ENCODE peak calls at places on chromosomes 11 and 22, in ten cellular contexts. One of them, this sample, is unnamed.
A peak's percentile ranks its signal among the peaks of the same experiment; 100 is the strongest.

GRCh38 chr22:38729946-38730345 is 24.2 kb downstream of the GTPBP1 start:
- DNase-seq in NCI-H1092 treated with DMSO at 0.1 percent for 48 hours: no peak
- DNase-seq in stimulated activated CD4-positive, alpha-beta T cell treated with anti-CD3 and anti-CD28 coated beads, Interleukin-1b, Interleukin-23, amount 100 ng/mL, for 4 hours: no peak
- DNase-seq in activated CD4-positive, alpha-beta T cell treated with anti-CD3 and anti-CD28 coated beads, Interleukin-2, amount 50 U/mL, for 1 hour: no peak
- DNase-seq in GM04503: no peak
- DNase-seq in astrocyte of the hippocampus: no peak
- DNase-seq in NCI-H510A treated with DMSO at 0.1 percent for 48 hours: no peak
- DNase-seq in activated naive CD4-positive, alpha-beta T cell treated with Interleukin-2 at 50 U/mL for 16 hours: no peak
- DNase-seq in kidney tubule cell: no peak
- DNase-seq in stomach: no peak
- DNase-seq in this sample: no peak

GRCh38 chr22:46078241-46079092 is 71.9 kb upstream of the PPARA start:
- DNase-seq in astrocyte of the hippocampus: peak; percentile 95
- DNase-seq in GM04503: no peak
- DNase-seq in kidney tubule cell: peak; percentile 95
- DNase-seq in activated CD4-positive, alpha-beta T cell treated with anti-CD3 and anti-CD28 coated beads, Interleukin-2, amount 50 U/mL, for 1 hour: no peak
- DNase-seq in NCI-H1092 treated with DMSO at 0.1 percent for 48 hours: no peak
- DNase-seq in stomach: peak; percentile 81
- DNase-seq in activated naive CD4-positive, alpha-beta T cell treated with Interleukin-2 at 50 U/mL for 16 hours: no peak
- DNase-seq in NCI-H510A treated with DMSO at 0.1 percent for 48 hours: no peak
- DNase-seq in stimulated activated CD4-positive, alpha-beta T cell treated with anti-CD3 and anti-CD28 coated beads, Interleukin-1b, Interleukin-23, amount 100 ng/mL, for 4 hours: no peak
- DNase-seq in this sample: no peak

GRCh38 chr11:425301-425700 is 10.5 kb upstream of the SIGIRR start:
- DNase-seq in kidney tubule cell: no peak
- DNase-seq in activated CD4-positive, alpha-beta T cell treated with anti-CD3 and anti-CD28 coated beads, Interleukin-2, amount 50 U/mL, for 1 hour: no peak
- DNase-seq in stimulated activated CD4-positive, alpha-beta T cell treated with anti-CD3 and anti-CD28 coated beads, Interleukin-1b, Interleukin-23, amount 100 ng/mL, for 4 hours: no peak
- DNase-seq in activated naive CD4-positive, alpha-beta T cell treated with Interleukin-2 at 50 U/mL for 16 hours: no peak
- DNase-seq in NCI-H1092 treated with DMSO at 0.1 percent for 48 hours: no peak
- DNase-seq in NCI-H510A treated with DMSO at 0.1 percent for 48 hours: no peak
- DNase-seq in astrocyte of the hippocampus: no peak
- DNase-seq in stomach: no peak
- DNase-seq in GM04503: no peak
- DNase-seq in this sample: no peak

GRCh38 chr11:12117200-12117995 is 7.0 kb downstream of the MICAL2 start:
- DNase-seq in GM04503: no peak
- DNase-seq in NCI-H510A treated with DMSO at 0.1 percent for 48 hours: no peak
- DNase-seq in stimulated activated CD4-positive, alpha-beta T cell treated with anti-CD3 and anti-CD28 coated beads, Interleukin-1b, Interleukin-23, amount 100 ng/mL, for 4 hours: no peak
- DNase-seq in astrocyte of the hippocampus: no peak
- DNase-seq in NCI-H1092 treated with DMSO at 0.1 percent for 48 hours: no peak
- DNase-seq in kidney tubule cell: peak; percentile 54
- DNase-seq in activated CD4-positive, alpha-beta T cell treated with anti-CD3 and anti-CD28 coated beads, Interleukin-2, amount 50 U/mL, for 1 hour: no peak
- DNase-seq in stomach: no peak
- DNase-seq in activated naive CD4-positive, alpha-beta T cell treated with Interleukin-2 at 50 U/mL for 16 hours: no peak
- DNase-seq in this sample: no peak

GRCh38 chr11:45022294-45023064 is 71.8 kb upstream of the TP53I11 start:
- DNase-seq in astrocyte of the hippocampus: peak; percentile 67
- DNase-seq in stimulated activated CD4-positive, alpha-beta T cell treated with anti-CD3 and anti-CD28 coated beads, Interleukin-1b, Interleukin-23, amount 100 ng/mL, for 4 hours: no peak
- DNase-seq in activated naive CD4-positive, alpha-beta T cell treated with Interleukin-2 at 50 U/mL for 16 hours: no peak
- DNase-seq in NCI-H1092 treated with DMSO at 0.1 percent for 48 hours: no peak
- DNase-seq in NCI-H510A treated with DMSO at 0.1 percent for 48 hours: no peak
- DNase-seq in activated CD4-positive, alpha-beta T cell treated with anti-CD3 and anti-CD28 coated beads, Interleukin-2, amount 50 U/mL, for 1 hour: no peak
- DNase-seq in kidney tubule cell: peak; percentile 58
- DNase-seq in GM04503: no peak
- DNase-seq in stomach: no peak
- DNase-seq in this sample: no peak

GRCh38 chr11:59261150-59261549 is 48.4 kb upstream of the MPEG1 start:
- DNase-seq in NCI-H1092 treated with DMSO at 0.1 percent for 48 hours: peak; percentile 15
- DNase-seq in activated CD4-positive, alpha-beta T cell treated with anti-CD3 and anti-CD28 coated beads, Interleukin-2, amount 50 U/mL, for 1 hour: no peak
- DNase-seq in stimulated activated CD4-positive, alpha-beta T cell treated with anti-CD3 and anti-CD28 coated beads, Interleukin-1b, Interleukin-23, amount 100 ng/mL, for 4 hours: no peak
- DNase-seq in kidney tubule cell: no peak
- DNase-seq in activated naive CD4-positive, alpha-beta T cell treated with Interleukin-2 at 50 U/mL for 16 hours: no peak
- DNase-seq in GM04503: no peak
- DNase-seq in NCI-H510A treated with DMSO at 0.1 percent for 48 hours: no peak
- DNase-seq in stomach: no peak
- DNase-seq in astrocyte of the hippocampus: no peak
- DNase-seq in this sample: no peak

GRCh38 chr22:46030241-46030880 is 53.4 kb upstream of the WNT7B start:
- DNase-seq in stimulated activated CD4-positive, alpha-beta T cell treated with anti-CD3 and anti-CD28 coated beads, Interleukin-1b, Interleukin-23, amount 100 ng/mL, for 4 hours: no peak
- DNase-seq in activated naive CD4-positive, alpha-beta T cell treated with Interleukin-2 at 50 U/mL for 16 hours: no peak
- DNase-seq in kidney tubule cell: no peak
- DNase-seq in stomach: no peak
- DNase-seq in astrocyte of the hippocampus: no peak
- DNase-seq in GM04503: no peak
- DNase-seq in NCI-H1092 treated with DMSO at 0.1 percent for 48 hours: no peak
- DNase-seq in activated CD4-positive, alpha-beta T cell treated with anti-CD3 and anti-CD28 coated beads, Interleukin-2, amount 50 U/mL, for 1 hour: no peak
- DNase-seq in NCI-H510A treated with DMSO at 0.1 percent for 48 hours: no peak
- DNase-seq in this sample: no peak

GRCh38 chr22:30294066-30294465 is 4.8 kb upstream of the CASTOR1 start:
- DNase-seq in NCI-H510A treated with DMSO at 0.1 percent for 48 hours: no peak
- DNase-seq in kidney tubule cell: no peak
- DNase-seq in activated CD4-positive, alpha-beta T cell treated with anti-CD3 and anti-CD28 coated beads, Interleukin-2, amount 50 U/mL, for 1 hour: no peak
- DNase-seq in stimulated activated CD4-positive, alpha-beta T cell treated with anti-CD3 and anti-CD28 coated beads, Interleukin-1b, Interleukin-23, amount 100 ng/mL, for 4 hours: no peak
- DNase-seq in astrocyte of the hippocampus: no peak
- DNase-seq in GM04503: no peak
- DNase-seq in activated naive CD4-positive, alpha-beta T cell treated with Interleukin-2 at 50 U/mL for 16 hours: no peak
- DNase-seq in NCI-H1092 treated with DMSO at 0.1 percent for 48 hours: no peak
- DNase-seq in stomach: no peak
- DNase-seq in this sample: no peak

GRCh38 chr22:17366830-17367229 is 2.4 kb upstream of the CECR2 start:
- DNase-seq in GM04503: no peak
- DNase-seq in activated CD4-positive, alpha-beta T cell treated with anti-CD3 and anti-CD28 coated beads, Interleukin-2, amount 50 U/mL, for 1 hour: peak; percentile 11
- DNase-seq in NCI-H510A treated with DMSO at 0.1 percent for 48 hours: no peak
- DNase-seq in NCI-H1092 treated with DMSO at 0.1 percent for 48 hours: no peak
- DNase-seq in stimulated activated CD4-positive, alpha-beta T cell treated with anti-CD3 and anti-CD28 coated beads, Interleukin-1b, Interleukin-23, amount 100 ng/mL, for 4 hours: peak; percentile 7
- DNase-seq in kidney tubule cell: no peak
- DNase-seq in activated naive CD4-positive, alpha-beta T cell treated with Interleukin-2 at 50 U/mL for 16 hours: peak; percentile 31
- DNase-seq in stomach: no peak
- DNase-seq in astrocyte of the hippocampus: peak; percentile 15
- DNase-seq in this sample: peak; percentile 81

GRCh38 chr11:34599406-34599901 is 21.4 kb upstream of the EHF start:
- DNase-seq in NCI-H510A treated with DMSO at 0.1 percent for 48 hours: no peak
- DNase-seq in activated CD4-positive, alpha-beta T cell treated with anti-CD3 and anti-CD28 coated beads, Interleukin-2, amount 50 U/mL, for 1 hour: no peak
- DNase-seq in astrocyte of the hippocampus: peak; percentile 45
- DNase-seq in NCI-H1092 treated with DMSO at 0.1 percent for 48 hours: no peak
- DNase-seq in kidney tubule cell: peak; percentile 91
- DNase-seq in activated naive CD4-positive, alpha-beta T cell treated with Interleukin-2 at 50 U/mL for 16 hours: no peak
- DNase-seq in stomach: no peak
- DNase-seq in stimulated activated CD4-positive, alpha-beta T cell treated with anti-CD3 and anti-CD28 coated beads, Interleukin-1b, Interleukin-23, amount 100 ng/mL, for 4 hours: no peak
- DNase-seq in GM04503: peak; percentile 83
- DNase-seq in this sample: peak; percentile 12

GRCh38 chr22:43829904-43830851 is 18.1 kb upstream of the EFCAB6 start:
- DNase-seq in NCI-H1092 treated with DMSO at 0.1 percent for 48 hours: peak; percentile 58
- DNase-seq in stimulated activated CD4-positive, alpha-beta T cell treated with anti-CD3 and anti-CD28 coated beads, Interleukin-1b, Interleukin-23, amount 100 ng/mL, for 4 hours: no peak
- DNase-seq in activated naive CD4-positive, alpha-beta T cell treated with Interleukin-2 at 50 U/mL for 16 hours: no peak
- DNase-seq in NCI-H510A treated with DMSO at 0.1 percent for 48 hours: no peak
- DNase-seq in stomach: no peak
- DNase-seq in GM04503: peak; percentile 15
- DNase-seq in kidney tubule cell: peak; percentile 43
- DNase-seq in activated CD4-positive, alpha-beta T cell treated with anti-CD3 and anti-CD28 coated beads, Interleukin-2, amount 50 U/mL, for 1 hour: no peak
- DNase-seq in astrocyte of the hippocampus: no peak
- DNase-seq in this sample: no peak

This sample was measured in HuH-7.